ENCODE peak calls at places on chromosomes 12 and 14, in seven cellular contexts. E is hepatocyte, R is colonic mucosa, B is neuronal stem cell, K is transverse colon, J is AG04450, T is upper lobe of left lung. X is an unnamed sample.

GRCh38 chr14:77039285-77040058 is 11.0 kb upstream of the IRF2BPL start:
- DNase-seq in E (peak), R (no peak), B (no peak), K (peak), J (no peak), T (no peak), X (no peak)

GRCh38 chr12:51528852-51529545 is 62.0 kb upstream of the SCN8A start:
- DNase-seq in E (no peak), R (no peak), B (no peak), K (no peak), J (no peak), T (no peak), X (no peak)

GRCh38 chr14:93049295-93049694 is 66.4 kb downstream of the ITPK1 start:
- DNase-seq in E (peak), R (peak), B (no peak), K (peak), J (no peak), T (no peak), X (no peak)

GRCh38 chr12:10031771-10032175 is 1.3 kb downstream of the CLEC9A start:
- DNase-seq in E (no peak), R (no peak), B (no peak), K (no peak), J (peak), T (no peak), X (no peak)

GRCh38 chr12:52517888-52518287 is 2.3 kb downstream of the KRT5 start:
- DNase-seq in E (no peak), R (peak), B (no peak), K (no peak), J (no peak), T (no peak), X (no peak)

GRCh38 chr12:2183556-2184541 is 131.1 kb downstream of the CACNA1C start:
- DNase-seq in E (peak), R (no peak), B (peak), K (no peak), J (no peak), T (no peak), X (peak)

GRCh38 chr12:92242917-92243316 is 97.3 kb upstream of the BTG1 start:
- DNase-seq in E (peak), R (no peak), B (no peak), K (no peak), J (peak), T (no peak), X (no peak)

GRCh38 chr14:68951800-68952540 is 27.1 kb downstream of the ACTN1 start:
- DNase-seq in E (no peak), R (no peak), B (no peak), K (no peak), J (no peak), T (no peak), X (no peak)

GRCh38 chr14:45253754-45254300 is 825 bp upstream of the MIS18BP1 start:
- DNase-seq in E (no peak), R (peak), B (no peak), K (peak), J (no peak), T (peak), X (no peak)

GRCh38 chr14:93240678-93241000 is 33.6 kb downstream of the UBR7 start:
- DNase-seq in E (no peak), R (no peak), B (no peak), K (no peak), J (no peak), T (no peak), X (no peak)

GRCh38 chr14:45251912-45252311 is 1.1 kb downstream of the MIS18BP1 start:
- DNase-seq in E (no peak), R (peak), B (no peak), K (no peak), J (no peak), T (no peak), X (no peak)

GRCh38 chr14:94998702-94999101 is 158.6 kb downstream of the DICER1 start:
- DNase-seq in E (no peak), R (no peak), B (no peak), K (no peak), J (no peak), T (no peak), X (no peak)

GRCh38 chr12:46722737-46723136 is 103.1 kb downstream of the SLC38A4 start:
- DNase-seq in E (no peak), R (no peak), B (no peak), K (no peak), J (no peak), T (no peak), X (no peak)

GRCh38 chr12:54005853-54006699 is 2.7 kb upstream of the HOXC8 start:
- DNase-seq in E (peak), R (peak), B (peak), K (peak), J (peak), T (peak), X (peak)

GRCh38 chr12:31488737-31489338 is 102.1 kb downstream of the DENND5B start:
- DNase-seq in E (no peak), R (no peak), B (no peak), K (no peak), J (no peak), T (no peak), X (no peak)

GRCh38 chr14:94180655-94181271 is 6.6 kb downstream of the PPP4R4 start:
- DNase-seq in E (peak), R (no peak), B (peak), K (no peak), J (no peak), T (no peak), X (no peak)

GRCh38 chr12:92424338-92424737 is 278.5 kb upstream of the PLEKHG7 start:
- DNase-seq in E (no peak), R (no peak), B (no peak), K (no peak), J (no peak), T (no peak), X (no peak)

GRCh38 chr12:54956322-54956721 is 28.2 kb downstream of the TESPA1 start:
- DNase-seq in E (no peak), R (no peak), B (no peak), K (no peak), J (no peak), T (no peak), X (no peak)

GRCh38 chr12:111180830-111181726 is 187.8 kb downstream of the PHETA1 start:
- DNase-seq in E (peak), R (peak), B (no peak), K (peak), J (no peak), T (peak), X (peak)

GRCh38 chr14:104426771-104427125 is 152.8 kb upstream of the C14orf180 start:
- DNase-seq in E (no peak), R (no peak), B (no peak), K (no peak), J (no peak), T (no peak), X (no peak)

GRCh38 chr12:54416908-54417603 is 2.0 kb downstream of the ITGA5 start:
- DNase-seq in E (no peak), R (no peak), B (no peak), K (no peak), J (no peak), T (no peak), X (no peak)

GRCh38 chr12:115794659-115795081 is 482.8 kb downstream of the MED13L start:
- DNase-seq in E (peak), R (peak), B (no peak), K (peak), J (no peak), T (no peak), X (no peak)

GRCh38 chr12:64733857-64734256 is 25.3 kb downstream of the GNS start:
- DNase-seq in E (no peak), R (no peak), B (no peak), K (no peak), J (no peak), T (no peak), X (peak)

GRCh38 chr14:92726135-92726932 is 22.1 kb downstream of the LGMN start:
- DNase-seq in E (peak), R (peak), B (no peak), K (peak), J (peak), T (peak), X (no peak)

GRCh38 chr14:37145395-37145794 is 27.0 kb downstream of the SLC25A21 start:
- DNase-seq in E (no peak), R (no peak), B (no peak), K (no peak), J (no peak), T (no peak), X (no peak)

GRCh38 chr14:91358654-91359210 is 58.9 kb downstream of the CCDC88C start:
- DNase-seq in E (no peak), R (no peak), B (no peak), K (no peak), J (no peak), T (no peak), X (no peak)

GRCh38 chr12:106753526-106753925 is 21.0 kb upstream of the RIC8B start:
- DNase-seq in E (no peak), R (no peak), B (no peak), K (peak), J (no peak), T (no peak), X (no peak)

DNA sequence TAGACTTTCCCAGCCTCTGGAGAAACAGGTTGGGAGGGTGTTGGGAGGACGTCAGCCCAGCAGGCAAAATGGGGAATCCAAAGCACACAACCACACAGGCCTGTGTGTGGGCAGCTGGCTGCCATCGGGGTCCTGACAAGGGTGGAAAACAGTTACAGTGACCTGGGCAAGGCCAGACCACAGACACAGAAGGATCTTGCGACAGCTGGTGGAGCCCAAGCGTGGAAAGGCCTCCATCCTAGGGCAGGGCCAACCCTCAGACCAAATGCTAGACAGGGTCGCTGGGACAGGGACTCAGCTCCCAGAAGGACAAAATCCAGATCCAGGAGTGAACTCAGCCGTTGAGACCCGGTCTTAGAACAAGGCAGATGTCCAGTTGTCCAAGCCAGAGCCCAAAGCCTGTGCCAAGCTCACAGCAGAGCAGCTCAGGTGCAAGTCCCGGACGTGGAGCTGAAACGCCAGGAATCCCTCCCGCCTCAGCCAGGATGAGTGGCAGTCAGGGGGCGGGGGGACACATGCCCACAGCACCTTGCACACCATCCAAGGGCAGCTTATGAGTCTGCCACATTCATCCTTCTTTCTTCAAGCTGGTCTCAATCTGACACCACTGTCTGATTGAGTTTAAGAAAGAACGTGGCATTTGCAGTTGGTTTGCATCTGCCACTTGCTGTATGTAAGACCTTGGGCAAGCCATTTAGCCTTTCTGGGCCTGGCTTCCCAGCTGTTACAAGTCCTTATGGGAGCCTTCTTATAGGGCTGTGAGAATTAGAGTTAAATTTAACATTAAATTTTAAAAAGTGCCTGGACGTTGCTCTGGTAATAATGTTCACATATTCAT is 37.6 kb downstream of the DEGS2 start:
- DNase-seq in E (no peak), R (no peak), B (no peak), K (no peak), J (no peak), T (no peak), X (no peak)
- H3K27ac ChIP-seq in E (no peak), R (no peak), B (no peak), K (no peak), J (no peak), T (no peak), X (peak)

DNA sequence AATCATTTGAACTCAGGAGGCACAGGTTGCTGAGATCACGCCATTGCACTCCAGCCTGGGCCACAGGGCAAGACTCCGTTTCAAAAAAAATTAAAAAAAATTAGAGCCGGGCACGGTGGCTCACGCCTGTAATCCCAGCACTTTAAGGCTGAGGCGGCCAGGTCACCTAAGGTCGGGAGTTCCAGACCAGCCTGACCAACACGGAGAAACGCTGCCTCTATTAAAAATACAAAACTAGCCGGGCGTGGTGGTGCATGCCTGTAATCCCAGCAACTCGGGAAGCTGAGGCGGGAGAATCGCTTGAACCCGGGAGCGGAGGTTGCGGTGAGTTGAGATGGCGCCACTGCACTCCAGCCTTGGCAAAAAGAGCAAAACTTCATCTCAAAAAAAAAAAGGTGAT is 35.7 kb downstream of the R3HDM2 start:
- DNase-seq in E (no peak), R (no peak), B (no peak), K (no peak), J (no peak), T (no peak), X (no peak)
- H3K27ac ChIP-seq in E (no peak), R (no peak), B (no peak), K (no peak), J (no peak), T (no peak), X (no peak)

DNA sequence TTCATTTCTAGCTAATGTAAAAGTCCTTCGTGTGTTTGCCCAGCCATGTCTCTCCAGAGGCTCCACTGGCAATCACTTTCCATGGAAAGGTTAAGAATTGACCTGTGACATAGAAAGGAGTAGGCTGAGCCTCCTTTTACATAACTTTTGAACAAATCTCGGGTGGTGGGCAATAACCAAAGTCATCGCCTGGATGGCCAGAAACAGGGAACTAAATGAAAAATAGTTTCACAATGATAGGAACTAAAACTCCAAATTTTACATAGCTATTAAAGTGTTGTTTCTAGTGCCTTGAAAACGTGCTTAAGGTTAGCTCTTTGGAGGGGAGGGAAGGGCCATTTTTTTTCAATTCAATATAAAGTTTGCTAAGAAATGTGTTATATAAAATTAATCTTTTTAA is 6.5 kb downstream of the BHLHE41 start:
- DNase-seq in E (no peak), R (no peak), B (no peak), K (no peak), J (no peak), T (no peak), X (no peak)
- H3K27ac ChIP-seq in E (no peak), R (no peak), B (no peak), K (peak), J (no peak), T (no peak), X (peak)

GRCh38 chr14:71130491-71131179 is 223.4 kb downstream of the PCNX1 start:
- DNase-seq in E (no peak), R (no peak), B (no peak), K (no peak), J (peak), T (no peak), X (no peak)

GRCh38 chr14:71136386-71137060 is 229.3 kb downstream of the PCNX1 start:
- DNase-seq in E (no peak), R (no peak), B (no peak), K (no peak), J (no peak), T (no peak), X (no peak)

GRCh38 chr14:71135496-71135895 is 228.2 kb downstream of the PCNX1 start:
- DNase-seq in E (no peak), R (no peak), B (no peak), K (no peak), J (no peak), T (no peak), X (no peak)

GRCh38 chr14:71135911-71136310 is 228.7 kb downstream of the PCNX1 start:
- DNase-seq in E (no peak), R (no peak), B (no peak), K (no peak), J (no peak), T (no peak), X (no peak)

GRCh38 chr14:71133296-71133695 is 226.0 kb downstream of the PCNX1 start:
- DNase-seq in E (no peak), R (no peak), B (no peak), K (no peak), J (no peak), T (no peak), X (no peak)
- H3K27ac ChIP-seq in E (no peak), R (no peak), B (no peak), K (no peak), J (no peak), T (no peak), X (no peak)

DNA sequence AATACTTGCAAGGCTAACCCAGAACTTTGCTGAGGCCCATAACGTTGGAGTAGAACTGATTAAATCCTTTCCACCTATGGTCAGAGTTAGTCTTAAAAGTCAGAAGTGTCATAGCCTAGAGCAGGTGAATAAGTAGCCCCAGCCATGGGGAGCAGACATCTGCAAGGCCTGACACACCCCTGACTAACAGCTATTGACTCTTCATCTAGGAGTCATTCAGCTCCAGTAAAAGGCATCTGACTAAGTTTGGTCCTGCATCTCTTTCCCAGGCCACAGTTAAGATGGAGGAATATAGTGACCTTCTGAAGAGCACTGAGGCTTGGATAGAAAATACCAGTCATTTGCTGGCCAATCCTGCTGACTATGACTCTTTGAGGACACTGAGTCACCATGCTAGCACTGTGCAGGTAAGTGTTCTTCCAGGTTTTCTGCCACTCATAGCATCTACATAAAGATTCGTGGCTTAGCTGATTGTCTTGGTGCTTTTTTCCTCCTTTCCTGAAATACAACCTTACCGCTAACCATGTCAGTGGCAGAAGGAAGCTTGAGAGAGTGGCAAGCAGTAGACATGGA is 212.9 kb downstream of the ESR2 start:
- DNase-seq in E (no peak), R (no peak), B (no peak), K (no peak), J (no peak), T (no peak), X (no peak)
- H3K27ac ChIP-seq in E (no peak), R (no peak), B (no peak), K (no peak), J (no peak), T (no peak), X (no peak)

GRCh38 chr14:24194873-24195185 is 412 bp downstream of the TM9SF1 start:
- DNase-seq in E (no peak), R (no peak), B (no peak), K (no peak), J (no peak), T (no peak), X (no peak)
- H3K27ac ChIP-seq in E (peak), R (peak), B (peak), K (peak), J (peak), T (peak), X (peak)

DNA sequence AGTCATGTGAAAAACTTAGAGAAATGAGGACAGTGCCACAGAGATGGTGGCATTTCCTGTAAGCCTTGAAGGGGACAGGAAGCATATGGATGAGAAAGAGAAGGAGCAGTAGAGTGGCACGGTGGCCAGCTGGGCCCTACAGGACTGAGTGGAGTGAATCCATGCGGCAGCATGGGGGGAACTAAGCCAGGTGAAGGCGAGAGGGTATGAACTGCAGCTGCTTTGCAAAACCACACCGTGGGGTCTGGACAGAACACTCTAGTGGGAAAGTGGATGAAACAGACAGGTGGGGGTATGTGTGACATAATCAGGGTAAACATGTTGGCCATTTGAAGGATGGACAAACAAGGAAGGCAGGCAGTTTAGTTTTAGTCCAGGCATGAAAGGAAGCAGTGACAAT is 10.4 kb upstream of the SYCP3 start:
- DNase-seq in E (no peak), R (no peak), B (no peak), K (no peak), J (no peak), T (no peak), X (no peak)
- H3K27ac ChIP-seq in E (no peak), R (no peak), B (no peak), K (no peak), J (no peak), T (no peak), X (no peak)

GRCh38 chr12:41250748-41251147 is 62.6 kb downstream of the PDZRN4 start:
- DNase-seq in E (no peak), R (no peak), B (no peak), K (no peak), J (no peak), T (no peak), X (no peak)

GRCh38 chr12:41254004-41254403 is 65.9 kb downstream of the PDZRN4 start:
- DNase-seq in E (no peak), R (no peak), B (no peak), K (no peak), J (no peak), T (no peak), X (no peak)

DNA sequence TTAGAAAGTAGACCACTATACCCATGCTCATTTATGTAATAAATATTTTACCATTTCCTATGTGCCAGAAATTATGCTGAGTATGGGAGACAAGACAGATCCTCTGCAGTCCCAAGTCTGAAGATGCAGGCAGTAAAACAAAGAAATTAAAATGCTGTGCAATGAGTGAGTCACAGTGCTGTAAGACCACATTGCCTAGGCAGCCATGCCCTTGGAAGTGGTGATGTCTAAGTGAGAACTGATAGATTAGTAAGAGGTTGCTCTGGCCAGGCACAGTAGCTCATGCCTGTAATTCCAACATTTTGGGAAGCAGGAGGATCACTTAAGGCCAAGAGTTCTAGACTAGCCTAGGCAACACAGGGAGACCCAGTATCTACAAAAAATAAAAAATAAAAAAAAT is 66.4 kb downstream of the PDZRN4 start:
- DNase-seq in E (no peak), R (no peak), B (no peak), K (no peak), J (no peak), T (no peak), X (no peak)
- H3K27ac ChIP-seq in E (no peak), R (no peak), B (no peak), K (no peak), J (no peak), T (no peak), X (no peak)